ENCODE peak calls at places on chromosomes 3 and 15, in four cellular contexts. I, X, P and F are unnamed samples.

GRCh38 chr3:113179235-113179829 is 32.0 kb upstream of the BOC start:
- DNase-seq in I (no peak), X (no peak), P (no peak), F (no peak)

GRCh38 chr3:65587650-65588439 is 450.9 kb downstream of the MAGI1 start:
- DNase-seq in I (no peak), X (no peak), P (no peak), F (no peak)

GRCh38 chr15:48644827-48645557 is 517 bp downstream of the FBN1 start:
- DNase-seq in I (peak; percentile 77), X (no peak), P (peak; percentile 67), F (no peak)

GRCh38 chr15:34336947-34337556 is 529 bp downstream of the SLC12A6 start:
- DNase-seq in I (no peak), X (no peak), P (peak; percentile 15), F (peak; percentile 19)

GRCh38 chr3:143478124-143478693 is 358.6 kb downstream of the CHST2 start:
- DNase-seq in I (no peak), X (no peak), P (no peak), F (no peak)

GRCh38 chr3:12312010-12312409 is 23.1 kb downstream of the PPARG start:
- DNase-seq in I (no peak), X (no peak), P (no peak), F (no peak)

GRCh38 chr15:76823903-76824302 is 81.2 kb downstream of the SCAPER start:
- DNase-seq in I (no peak), X (no peak), P (no peak), F (no peak)

GRCh38 chr3:46517016-46517770 is 19.4 kb downstream of the RTP3 start:
- DNase-seq in I (no peak), X (no peak), P (peak; percentile 94), F (no peak)

GRCh38 chr3:85576091-85576690 is 617.4 kb downstream of the CADM2 start:
- DNase-seq in I (peak; percentile 54), X (no peak), P (peak; percentile 25), F (peak; percentile 68)